ENCODE peak calls at places on chromosomes 6 and 20, in six cellular contexts. A is heart right ventricle, G is pancreas, S is heart left ventricle, J is right lobe of liver, I is GM12878. E is an unnamed sample. For H3K27me3, the result is how much of the 10 kb centered on the place peaks cover.

GRCh38 chr6:21593412-21593926 is at the start of gene SOX4:
- DNase-seq in I (peak), G (peak), A (peak), S (peak), J (peak), E (peak)

GRCh38 chr20:31738729-31739549 is at the start of gene TPX2:
- DNase-seq in G (peak), I (peak), J (peak), S (peak), A (peak), E (peak)

GRCh38 chr6:141488466-141488865 is 644.3 kb upstream of the GJE1 start:
- DNase-seq in G (no peak), J (no peak), I (no peak), A (no peak), S (no peak), E (no peak)

GRCh38 chr6:39221115-39221514 is 8.2 kb downstream of the KCNK5 start:
- DNase-seq in A (no peak), I (no peak), J (no peak), S (no peak), G (no peak), E (no peak)

GRCh38 chr6:136551103-136551502 is 881 bp upstream of the MAP7 start:
- DNase-seq in J (no peak), I (no peak), S (no peak), A (no peak), G (peak), E (no peak)

GRCh38 chr20:49729780-49730179 is 16.1 kb upstream of the B4GALT5 start:
- DNase-seq in I (no peak), J (no peak), S (no peak), G (no peak), A (no peak), E (no peak)

GRCh38 chr20:40232288-40232687 is 456.7 kb downstream of the MAFB start:
- DNase-seq in G (no peak), A (no peak), J (no peak), I (no peak), S (no peak), E (no peak)

GRCh38 chr6:111031151-111031550 is 49.3 kb downstream of the RPF2 start:
- DNase-seq in S (no peak), I (no peak), J (no peak), A (no peak), G (no peak), E (no peak)

GRCh38 chr6:169806718-169807117 is 55.3 kb downstream of the ERMARD start:
- DNase-seq in A (no peak), G (no peak), S (no peak), J (no peak), I (no peak), E (no peak)

GRCh38 chr20:2364014-2364413 is 16.7 kb upstream of the TGM6 start:
- DNase-seq in J (no peak), A (no peak), G (no peak), I (no peak), S (no peak), E (no peak)

GRCh38 chr20:45121388-45121787 is 2.9 kb downstream of the WFDC12 start:
- DNase-seq in G (no peak), J (no peak), S (no peak), A (no peak), I (no peak), E (no peak)

GRCh38 chr6:148564494-148564893 is 182.3 kb upstream of the UST start:
- DNase-seq in A (no peak), I (no peak), G (no peak), J (no peak), S (no peak), E (no peak)

GRCh38 chr6:164290101-164290500 is 875.6 kb downstream of the QKI start:
- DNase-seq in J (no peak), S (no peak), I (no peak), A (no peak), G (no peak), E (no peak)

GRCh38 chr6:90993771-90994170 is 406.9 kb upstream of the MAP3K7 start:
- DNase-seq in A (no peak), I (no peak), G (no peak), J (no peak), S (no peak), E (no peak)

GRCh38 chr6:71404145-71404966 is 115.7 kb downstream of the OGFRL1 start:
- DNase-seq in G (no peak), A (no peak), J (no peak), S (no peak), I (no peak), E (no peak)

GRCh38 chr6:18507561-18507960 is 120.4 kb downstream of the RNF144B start:
- DNase-seq in J (no peak), S (no peak), A (no peak), G (no peak), I (no peak), E (no peak)

GRCh38 chr6:27668442-27669275 is 195.8 kb upstream of the ZNF184 start:
- DNase-seq in A (no peak), S (no peak), G (no peak), J (no peak), I (no peak), E (no peak)

GRCh38 chr6:158528826-158529225 is 31.1 kb upstream of the TMEM181 start:
- DNase-seq in S (no peak), G (no peak), I (no peak), A (no peak), J (no peak), E (no peak)
- H3K27me3 ChIP-seq in S (under half), G (under half), I (under half), A (under half), J (under half), E (under half)

DNA sequence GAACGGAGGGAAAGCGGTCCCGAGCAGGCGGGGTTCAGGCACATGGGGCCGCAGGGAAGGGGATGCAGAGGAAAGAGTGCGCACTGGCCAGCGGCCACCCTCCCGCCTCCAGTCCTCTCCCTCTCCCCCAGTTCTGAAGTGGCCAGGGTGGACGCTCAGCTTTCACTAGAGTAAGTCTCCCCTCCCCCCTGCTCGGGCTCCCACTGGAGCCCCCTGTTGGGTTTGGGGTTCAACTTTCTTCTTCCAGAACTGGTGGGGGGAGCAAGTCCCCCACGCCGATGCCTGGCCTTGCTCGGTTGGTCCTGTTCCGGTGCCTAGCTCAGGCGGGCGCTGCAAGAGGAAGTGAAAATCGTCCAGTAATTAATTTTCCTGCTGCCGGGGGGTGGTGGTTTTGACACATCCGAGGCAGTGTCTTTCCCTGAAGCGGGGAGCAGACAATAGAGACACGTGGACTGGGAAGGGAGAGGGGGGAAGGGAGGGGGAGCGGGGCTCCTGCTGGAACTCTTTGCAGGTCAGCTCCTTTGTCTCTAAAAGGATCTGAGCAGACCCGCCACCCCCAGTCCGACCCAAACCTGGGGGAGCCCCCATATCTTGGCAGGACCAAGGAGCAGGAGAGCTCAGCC is 824 bp upstream of the SCRT2 start:
- DNase-seq in A (no peak), G (peak), J (no peak), S (no peak), I (no peak), E (no peak)
- H3K27me3 ChIP-seq in A (half or more), G (under half), J (under half), S (under half), I (under half), E (under half)

DNA sequence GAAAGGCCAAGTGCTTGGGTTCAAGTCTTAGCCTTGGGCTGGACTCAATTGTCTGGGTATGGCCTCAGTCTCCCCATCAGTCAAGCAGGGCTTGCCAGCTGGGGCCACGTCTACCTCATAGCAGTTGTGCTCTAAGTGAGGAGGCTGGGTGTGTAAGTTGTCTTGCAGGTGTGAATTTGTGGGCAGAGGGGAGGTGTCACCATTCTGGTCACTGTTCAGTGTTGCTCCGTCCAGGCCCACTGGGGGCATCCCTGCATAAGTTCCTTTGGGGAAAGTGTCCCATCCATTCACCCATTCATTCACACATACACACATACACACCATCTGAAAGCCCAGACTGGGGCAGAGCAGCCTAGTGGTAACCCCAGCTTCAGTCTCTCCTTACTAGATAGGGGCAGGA is 36.3 kb downstream of the TFEB start:
- DNase-seq in S (no peak), J (no peak), G (no peak), A (no peak), I (no peak), E (no peak)
- H3K27me3 ChIP-seq in S (under half), J (under half), G (under half), A (under half), I (under half), E (under half)

DNA sequence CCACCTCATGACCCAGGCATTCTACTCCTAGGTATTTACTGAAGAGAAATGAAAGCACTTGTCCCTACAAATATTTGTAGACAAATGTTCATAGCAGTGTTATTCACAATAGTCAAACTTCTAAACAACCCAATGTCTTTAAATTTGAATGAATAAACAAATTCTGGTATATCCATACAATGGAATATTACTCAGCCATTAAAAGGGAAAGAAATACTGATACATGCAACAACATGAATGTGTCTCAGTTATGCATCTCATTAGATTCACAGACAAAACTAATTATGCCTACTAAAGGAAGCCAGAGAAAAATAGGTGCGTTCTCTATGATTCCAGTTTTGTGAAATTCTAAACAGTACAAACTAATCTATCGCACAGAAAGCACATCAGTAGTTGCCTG is 30.7 kb downstream of the MDFI start:
- DNase-seq in J (no peak), G (no peak), S (no peak), I (no peak), A (no peak), E (no peak)
- H3K27me3 ChIP-seq in J (under half), G (under half), S (under half), I (under half), A (under half), E (under half)

E was measured in left lung.